ENCODE peak calls at places on chromosomes 4 and X, in nine cellular contexts. E is GM04504; X is activated CD4-positive, alpha-beta T cell treated with anti-CD3 and anti-CD28 coated beads for 36 hours; O is naive B cell; P is hippocampal formation; Y is EH; Z is GM18507; T is neural crest cell; Q is stimulated activated CD4-positive, alpha-beta T cell treated with anti-CD3 and anti-CD28 coated beads, Interleukin-1b, Interleukin-23, amount 100 ng/mL, for 4 hours. C is an unnamed sample.

GRCh38 chrX:110414273-110414672 is 55.6 kb downstream of the RTL9 start:
- DNase-seq in P (no peak), O (no peak), X (no peak), E (no peak), T (no peak), Z (no peak), Y (no peak), Q (no peak), C (no peak)

GRCh38 chr4:93788712-93789111 is 39.8 kb upstream of the ATOH1 start:
- DNase-seq in E (no peak), X (no peak), Z (no peak), Y (peak), Q (no peak), P (no peak), T (no peak), O (no peak), C (no peak)

GRCh38 chrX:76893930-76894329 is 466.4 kb downstream of the MAGEE1 start:
- DNase-seq in T (no peak), Z (no peak), P (no peak), Q (no peak), Y (no peak), E (no peak), X (no peak), O (no peak), C (no peak)

GRCh38 chrX:104564921-104565703 is 887 bp upstream of the IL1RAPL2 start:
- DNase-seq in Q (no peak), P (no peak), Z (no peak), O (no peak), T (no peak), E (no peak), X (no peak), Y (no peak), C (no peak)

GRCh38 chr4:147773261-147774184 is 41.6 kb downstream of the ARHGAP10 start:
- DNase-seq in X (no peak), O (no peak), Z (no peak), P (no peak), T (no peak), E (no peak), Y (peak), Q (no peak), C (no peak)

GRCh38 chr4:83054928-83055327 is 19.9 kb downstream of the COPS4 start:
- DNase-seq in P (no peak), Q (no peak), X (no peak), T (no peak), Z (no peak), O (peak), Y (peak), E (no peak), C (no peak)

GRCh38 chr4:7101692-7102515 is 34.0 kb upstream of the GRPEL1 start:
- DNase-seq in Z (no peak), Y (peak), P (peak), T (peak), O (peak), E (peak), X (peak), Q (peak), C (no peak)

GRCh38 chr4:38710053-38710452 is 46.1 kb downstream of the KLF3 start:
- DNase-seq in Y (no peak), P (no peak), T (no peak), O (no peak), Q (no peak), E (no peak), X (no peak), Z (no peak), C (no peak)

GRCh38 chr4:75685546-75686189 is 12.5 kb upstream of the G3BP2 start:
- DNase-seq in X (no peak), Z (no peak), Q (no peak), Y (no peak), P (no peak), E (no peak), O (no peak), T (no peak), C (no peak)

GRCh38 chr4:88809561-88810219 is 112.1 kb upstream of the NAP1L5 start:
- DNase-seq in Z (no peak), P (no peak), Y (no peak), X (no peak), O (no peak), E (no peak), T (no peak), Q (no peak), C (no peak)

GRCh38 chr4:66071911-66072310 is 401.6 kb upstream of the EPHA5 start:
- DNase-seq in P (no peak), O (no peak), X (no peak), Y (no peak), Z (no peak), T (no peak), Q (no peak), E (no peak), C (no peak)

GRCh38 chrX:110210417-110211139 is 107.3 kb downstream of the AMMECR1 start:
- DNase-seq in X (no peak), T (no peak), O (no peak), E (peak), Y (peak), Z (no peak), Q (no peak), P (no peak), C (no peak)

GRCh38 chr4:26557164-26557563 is 26.7 kb upstream of the TBC1D19 start:
- DNase-seq in E (peak), O (no peak), Q (no peak), Y (peak), X (no peak), Z (no peak), P (no peak), T (no peak), C (peak)

GRCh38 chr4:117700111-117700892 is 334.0 kb upstream of the NDST3 start:
- DNase-seq in T (no peak), Z (no peak), P (no peak), Y (no peak), E (no peak), O (no peak), X (no peak), Q (no peak), C (no peak)

GRCh38 chrX:7706032-7706431 is 136.9 kb upstream of the VCX start:
- DNase-seq in X (no peak), Z (no peak), O (no peak), Y (peak), E (no peak), Q (no peak), P (no peak), T (no peak), C (no peak)

GRCh38 chrX:73478961-73479360 is 32.1 kb downstream of the CDX4 start:
- DNase-seq in Q (no peak), T (no peak), E (no peak), O (no peak), P (no peak), Y (peak), Z (no peak), X (no peak), C (no peak)

GRCh38 chr4:121070274-121070673 is 2.1 kb downstream of the NDNF start:
- DNase-seq in T (no peak), Q (no peak), Y (no peak), O (no peak), E (no peak), Z (no peak), P (no peak), X (no peak), C (no peak)

GRCh38 chrX:11996810-11997209 is 141.5 kb upstream of the FRMPD4 start:
- DNase-seq in E (no peak), Z (no peak), Q (no peak), X (no peak), P (no peak), Y (no peak), T (no peak), O (no peak), C (no peak)

GRCh38 chr4:106541253-106541652 is 172.7 kb upstream of the GIMD1 start:
- DNase-seq in Q (no peak), Y (peak), P (no peak), Z (no peak), O (no peak), T (no peak), X (no peak), E (peak), C (peak)

GRCh38 chr4:117156806-117157205 is 71.4 kb upstream of the TRAM1L1 start:
- DNase-seq in O (no peak), E (no peak), Z (no peak), Y (no peak), Q (no peak), X (no peak), T (no peak), P (no peak), C (no peak)

GRCh38 chr4:141435446-141436225 is 200.7 kb upstream of the IL15 start:
- DNase-seq in T (no peak), Z (no peak), O (no peak), Y (peak), E (no peak), P (no peak), Q (no peak), X (no peak), C (no peak)

GRCh38 chr4:157572951-157573350 is 352.4 kb downstream of the GRIA2 start:
- DNase-seq in Q (no peak), Y (no peak), T (no peak), Z (no peak), O (no peak), X (no peak), E (no peak), P (no peak), C (no peak)

GRCh38 chr4:4499438-4500123 is 42.3 kb downstream of the STX18 start:
- DNase-seq in E (no peak), Z (no peak), O (no peak), T (no peak), Q (no peak), P (no peak), X (no peak), Y (no peak), C (no peak)

GRCh38 chr4:53374777-53375258 is 2.6 kb upstream of the FIP1L1 start:
- DNase-seq in X (no peak), P (no peak), E (no peak), O (no peak), T (no peak), Z (no peak), Y (no peak), Q (no peak), C (no peak)

GRCh38 chr4:8727131-8727530 is 134.6 kb downstream of the CPZ start:
- DNase-seq in E (no peak), X (no peak), Y (no peak), Q (no peak), O (no peak), P (no peak), Z (no peak), T (no peak), C (no peak)

GRCh38 chrX:101117701-101118100 is 19.7 kb downstream of the CENPI start:
- DNase-seq in T (no peak), Y (peak), O (no peak), E (peak), X (no peak), Z (no peak), P (no peak), Q (no peak), C (peak)

GRCh38 chr4:146381263-146381872 is 140.4 kb downstream of the SLC10A7 start:
- DNase-seq in T (no peak), Y (peak), O (no peak), E (no peak), Z (no peak), P (no peak), X (no peak), Q (no peak), C (no peak)